ENCODE peak calls at places on chromosomes 16 and 17, in seven cellular contexts. Q is effector CD4-positive, alpha-beta T cell; P is lower leg skin; W is effector memory CD4-positive, alpha-beta T cell; Y is ovary; X is M059J; J is GM04504. I is an unnamed sample.

GRCh38 chr16:85816159-85816558 is 16.7 kb downstream of the COX4I1 start:
- DNase-seq in Q (no peak), P (no peak), W (no peak), Y (peak), X (no peak), J (no peak), I (no peak)

GRCh38 chr16:49986351-49987124 is 38.5 kb upstream of the CNEP1R1 start:
- DNase-seq in Q (no peak), P (no peak), W (no peak), Y (no peak), X (peak), J (peak), I (peak)

GRCh38 chr17:71071041-71071440 is 901.7 kb downstream of the KCNJ2 start:
- DNase-seq in Q (no peak), P (no peak), W (no peak), Y (no peak), X (peak), J (no peak), I (no peak)

GRCh38 chr16:56038564-56039098 is 152.7 kb upstream of the GNAO1 start:
- DNase-seq in Q (no peak), P (no peak), W (no peak), Y (no peak), X (no peak), J (no peak), I (no peak)

GRCh38 chr16:29641561-29641960 is 21.5 kb upstream of the SPN start:
- DNase-seq in Q (no peak), P (no peak), W (no peak), Y (no peak), X (peak), J (no peak), I (no peak)

GRCh38 chr16:80058236-80058635 is 457.7 kb upstream of the MAF start:
- DNase-seq in Q (no peak), P (peak), W (no peak), Y (peak), X (no peak), J (no peak), I (no peak)

GRCh38 chr17:50134206-50135110 is 4.5 kb upstream of the SAMD14 start:
- DNase-seq in Q (no peak), P (no peak), W (no peak), Y (no peak), X (peak), J (no peak), I (no peak)

GRCh38 chr17:27993723-27994310 is 48.7 kb upstream of the NLK start:
- DNase-seq in Q (no peak), P (no peak), W (no peak), Y (no peak), X (no peak), J (no peak), I (peak)

GRCh38 chr17:35607239-35607817 is 20.2 kb downstream of the AP2B1 start:
- DNase-seq in Q (no peak), P (no peak), W (no peak), Y (no peak), X (no peak), J (no peak), I (no peak)

GRCh38 chr17:66904760-66905637 is 59.5 kb upstream of the CACNG4 start:
- DNase-seq in Q (no peak), P (no peak), W (no peak), Y (peak), X (peak), J (no peak), I (peak)

GRCh38 chr17:1617620-1618174 is 10.9 kb downstream of the SLC43A2 start:
- DNase-seq in Q (no peak), P (no peak), W (no peak), Y (peak), X (peak), J (peak), I (peak)

GRCh38 chr16:86508028-86508946 is 2.0 kb upstream of the FOXF1 start:
- DNase-seq in Q (no peak), P (no peak), W (no peak), Y (no peak), X (no peak), J (no peak), I (no peak)

GRCh38 chr17:43805117-43805516 is 24.9 kb downstream of the CFAP97D1 start:
- DNase-seq in Q (no peak), P (no peak), W (no peak), Y (no peak), X (no peak), J (no peak), I (no peak)

GRCh38 chr17:18319604-18320256 is 4.6 kb downstream of the SMCR8 start:
- DNase-seq in Q (no peak), P (no peak), W (no peak), Y (no peak), X (peak), J (no peak), I (peak)

GRCh38 chr16:49560018-49560830 is 186.6 kb downstream of the C16orf78 start:
- DNase-seq in Q (no peak), P (no peak), W (no peak), Y (no peak), X (no peak), J (no peak), I (no peak)

GRCh38 chr16:21101631-21102420 is 48.8 kb downstream of the DNAH3 start:
- DNase-seq in Q (no peak), P (peak), W (peak), Y (peak), X (peak), J (no peak), I (peak)

GRCh38 chr17:81033535-81034167 is 1.3 kb upstream of the BAIAP2 start:
- DNase-seq in Q (no peak), P (no peak), W (no peak), Y (no peak), X (no peak), J (no peak), I (no peak)

GRCh38 chr17:29740017-29740416 is 117.3 kb upstream of the CORO6 start:
- DNase-seq in Q (no peak), P (no peak), W (no peak), Y (no peak), X (no peak), J (no peak), I (no peak)

GRCh38 chr17:39652635-39653315 is 12.4 kb upstream of the TCAP start:
- DNase-seq in Q (no peak), P (no peak), W (no peak), Y (no peak), X (no peak), J (no peak), I (no peak)

GRCh38 chr17:35189291-35189690 is 4.9 kb downstream of the SLC35G3 start:
- DNase-seq in Q (no peak), P (no peak), W (no peak), Y (no peak), X (peak), J (no peak), I (peak)

GRCh38 chr16:26705346-26705745 is 361.4 kb upstream of the C16orf82 start:
- DNase-seq in Q (no peak), P (no peak), W (no peak), Y (no peak), X (no peak), J (no peak), I (no peak)

GRCh38 chr16:71792176-71792575 is 16.5 kb downstream of the AP1G1 start:
- DNase-seq in Q (no peak), P (no peak), W (no peak), Y (no peak), X (no peak), J (peak), I (no peak)

GRCh38 chr16:86579268-86580062 is 1.1 kb downstream of the FOXL1 start:
- DNase-seq in Q (no peak), P (peak), W (no peak), Y (no peak), X (no peak), J (no peak), I (no peak)

GRCh38 chr16:77759821-77760220 is 28.5 kb upstream of the VAT1L start:
- DNase-seq in Q (no peak), P (no peak), W (no peak), Y (no peak), X (peak), J (no peak), I (no peak)

GRCh38 chr17:59893617-59894100 is 738 bp downstream of the RPS6KB1 start:
- DNase-seq in Q (no peak), P (no peak), W (no peak), Y (no peak), X (peak), J (peak), I (peak)